ENCODE peak calls at places on chromosomes 2 and 18, in four cellular contexts. S, U, F and E are unnamed samples.

GRCh38 chr2:24926602-24927252 is 6.7 kb upstream of the ADCY3 start:
- DNase-seq in S (peak; percentile 55), U (no peak), F (no peak), E (no peak)

GRCh38 chr2:104321800-104322164 is 532.1 kb upstream of the POU3F3 start:
- DNase-seq in S (no peak), U (no peak), F (no peak), E (no peak)

GRCh38 chr18:27540126-27540525 is 355.0 kb upstream of the CHST9 start:
- DNase-seq in S (no peak), U (peak; percentile 23), F (no peak), E (peak; percentile 32)

GRCh38 chr2:213551526-213551925 is 267.3 kb downstream of the SPAG16 start:
- DNase-seq in S (no peak), U (no peak), F (no peak), E (no peak)

GRCh38 chr2:129641371-129641770 is 338.1 kb upstream of the RAB6C start:
- DNase-seq in S (no peak), U (no peak), F (no peak), E (no peak)

GRCh38 chr2:27955762-27956161 is 65.2 kb downstream of the BABAM2 start:
- DNase-seq in S (no peak), U (no peak), F (peak; percentile 37), E (no peak)

GRCh38 chr2:179861027-179861776 is at the start of gene ZNF385B:
- DNase-seq in S (no peak), U (peak; percentile 43), F (peak; percentile 2), E (peak; percentile 61)

GRCh38 chr2:10382313-10383061 is 65.6 kb downstream of the ODC1 start:
- DNase-seq in S (no peak), U (no peak), F (peak; percentile 72), E (no peak)

GRCh38 chr2:165079432-165079831 is 124.1 kb upstream of the SLC38A11 start:
- DNase-seq in S (no peak), U (no peak), F (no peak), E (no peak)